ENCODE peak calls at places on chromosomes 7 and 10, in nine cellular contexts. D is GM12892, X is GM12891, E is stomach, R is SK-N-SH, P is GM23338, S is HCT116, N is breast epithelium, I is HL-60. Q is an unnamed sample.

GRCh38 chr10:95447733-95448132 is 113.4 kb downstream of the SORBS1 start:
- DNase-seq in D (no peak), X (no peak), E (no peak), R (no peak), P (no peak), S (no peak), N (no peak), I (no peak), Q (no peak)

GRCh38 chr7:92025260-92025659 is 84.6 kb downstream of the AKAP9 start:
- DNase-seq in D (no peak), X (no peak), E (no peak), R (no peak), P (no peak), S (no peak), N (no peak), I (no peak), Q (peak)

GRCh38 chr7:100949931-100950443 is 653 bp downstream of the MUC3A start:
- DNase-seq in D (no peak), X (no peak), E (no peak), R (no peak), P (no peak), S (no peak), N (no peak), I (no peak), Q (no peak)

GRCh38 chr7:157023589-157023905 is 13.1 kb upstream of the MNX1 start:
- DNase-seq in D (no peak), X (no peak), E (no peak), R (no peak), P (no peak), S (no peak), N (no peak), I (no peak), Q (no peak)

GRCh38 chr10:124657806-124658205 is 86.4 kb downstream of the FAM53B start:
- DNase-seq in D (no peak), X (no peak), E (no peak), R (no peak), P (no peak), S (no peak), N (peak), I (peak), Q (no peak)

GRCh38 chr10:73965890-73966768 is 31.8 kb upstream of the VCL start:
- DNase-seq in D (no peak), X (no peak), E (peak), R (no peak), P (peak), S (peak), N (peak), I (peak), Q (peak)

GRCh38 chr10:34956756-34957155 is 133.4 kb downstream of the CUL2 start:
- DNase-seq in D (no peak), X (no peak), E (no peak), R (no peak), P (no peak), S (no peak), N (no peak), I (no peak), Q (no peak)

GRCh38 chr10:86018735-86019058 is 347.9 kb downstream of the GRID1 start:
- DNase-seq in D (no peak), X (no peak), E (no peak), R (no peak), P (no peak), S (no peak), N (no peak), I (peak), Q (no peak)

GRCh38 chr7:95491634-95492314 is 6.0 kb downstream of the ASB4 start:
- DNase-seq in D (no peak), X (no peak), E (no peak), R (no peak), P (peak), S (peak), N (no peak), I (no peak), Q (no peak)

GRCh38 chr10:30637881-30638467 is 8.4 kb upstream of the LYZL2 start:
- DNase-seq in D (no peak), X (no peak), E (no peak), R (no peak), P (no peak), S (peak), N (no peak), I (no peak), Q (peak)

GRCh38 chr10:21399392-21400015 is 126.0 kb downstream of the SKIDA1 start:
- DNase-seq in D (no peak), X (no peak), E (no peak), R (no peak), P (no peak), S (no peak), N (no peak), I (no peak), Q (no peak)

GRCh38 chr10:116112232-116113231 is 160.5 kb downstream of the GFRA1 start:
- DNase-seq in D (no peak), X (no peak), E (no peak), R (no peak), P (no peak), S (no peak), N (no peak), I (no peak), Q (no peak)

GRCh38 chr7:6057316-6058128 is 26.3 kb downstream of the ANKRD61 start:
- DNase-seq in D (no peak), X (no peak), E (no peak), R (no peak), P (no peak), S (no peak), N (no peak), I (no peak), Q (no peak)

GRCh38 chr10:63628526-63629362 is 107.5 kb downstream of the REEP3 start:
- DNase-seq in D (no peak), X (no peak), E (peak), R (peak), P (peak), S (peak), N (peak), I (peak), Q (peak)

GRCh38 chr10:63629363-63630084 is 108.3 kb downstream of the REEP3 start:
- DNase-seq in D (peak), X (peak), E (peak), R (peak), P (peak), S (peak), N (peak), I (peak), Q (peak)

GRCh38 chr10:63627376-63627775 is 106.2 kb downstream of the REEP3 start:
- DNase-seq in D (no peak), X (no peak), E (no peak), R (no peak), P (no peak), S (peak), N (no peak), I (no peak), Q (no peak)

GRCh38 chr10:63630085-63630927 is 109.1 kb downstream of the REEP3 start:
- DNase-seq in D (peak), X (peak), E (peak), R (peak), P (peak), S (peak), N (peak), I (peak), Q (peak)

GRCh38 chr10:63627881-63628296 is 106.7 kb downstream of the REEP3 start:
- DNase-seq in D (no peak), X (no peak), E (no peak), R (no peak), P (no peak), S (no peak), N (no peak), I (peak), Q (no peak)
- TF ChIP-seq POLR2AphosphoS5 in D (no peak), X (no peak), E (no peak), R (no peak), P (no peak), S (no peak), N (no peak), I (no peak), Q (no peak)

DNA sequence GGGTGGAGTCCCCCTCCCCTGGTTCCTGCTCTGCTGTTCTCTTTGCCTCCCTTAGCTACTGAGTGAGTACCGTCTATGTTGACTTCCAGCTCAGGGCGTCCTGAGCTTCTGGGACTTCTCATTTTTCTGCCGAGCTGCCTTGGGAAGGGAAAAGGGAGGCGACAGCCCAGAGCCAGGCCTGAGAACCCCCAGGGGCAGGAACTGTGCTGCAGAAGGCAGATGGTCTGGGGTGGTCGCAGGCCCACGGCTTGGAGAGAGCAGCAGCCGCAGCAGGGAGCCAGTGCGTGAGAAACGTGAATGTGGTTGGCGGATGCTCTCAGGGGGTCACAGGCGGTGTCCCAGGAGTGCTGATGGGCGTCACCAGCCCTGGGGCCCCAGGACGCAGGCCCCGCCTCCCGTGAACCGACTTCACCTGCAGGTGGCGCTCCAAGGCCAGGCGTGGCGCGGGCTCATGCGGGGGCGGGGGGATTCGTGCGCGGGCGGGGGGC is 9.2 kb upstream of the PWWP2B start:
- DNase-seq in D (peak), X (peak), E (peak), R (peak), P (peak), S (no peak), N (no peak), I (peak), Q (no peak)
- TF ChIP-seq POLR2AphosphoS5 in D (no peak), X (no peak), E (peak), R (no peak), P (peak), S (no peak), N (no peak), I (no peak), Q (no peak)

GRCh38 chr10:63718453-63718852 is 197.3 kb downstream of the REEP3 start:
- DNase-seq in D (no peak), X (no peak), E (no peak), R (no peak), P (no peak), S (no peak), N (no peak), I (no peak), Q (no peak)

GRCh38 chr10:63720689-63721088 is 199.5 kb downstream of the REEP3 start:
- DNase-seq in D (no peak), X (no peak), E (no peak), R (no peak), P (no peak), S (no peak), N (no peak), I (no peak), Q (no peak)

GRCh38 chr10:63719174-63719856 is 198.1 kb downstream of the REEP3 start:
- DNase-seq in D (no peak), X (no peak), E (no peak), R (no peak), P (no peak), S (no peak), N (no peak), I (no peak), Q (no peak)

GRCh38 chr10:63718006-63718405 is 196.8 kb downstream of the REEP3 start:
- DNase-seq in D (no peak), X (no peak), E (no peak), R (no peak), P (no peak), S (no peak), N (peak), I (no peak), Q (no peak)

GRCh38 chr10:63720072-63720537 is 198.9 kb downstream of the REEP3 start:
- DNase-seq in D (no peak), X (no peak), E (peak), R (peak), P (peak), S (peak), N (peak), I (peak), Q (no peak)
- TF ChIP-seq POLR2AphosphoS5 in D (no peak), X (no peak), E (peak), R (no peak), P (no peak), S (no peak), N (peak), I (no peak), Q (no peak)

GRCh38 chr7:38368191-38368605 is 94.8 kb upstream of the TARP start:
- DNase-seq in D (no peak), X (peak), E (peak), R (peak), P (peak), S (peak), N (no peak), I (peak), Q (peak)
- TF ChIP-seq POLR2AphosphoS5 in D (no peak), X (no peak), E (no peak), R (no peak), P (no peak), S (no peak), N (no peak), I (no peak), Q (no peak)

GRCh38 chr10:114246679-114247305 is 7.7 kb downstream of the VWA2 start:
- DNase-seq in D (no peak), X (no peak), E (peak), R (no peak), P (no peak), S (no peak), N (peak), I (no peak), Q (no peak)
- TF ChIP-seq POLR2AphosphoS5 in D (no peak), X (no peak), E (peak), R (no peak), P (no peak), S (no peak), N (peak), I (no peak), Q (no peak)

GRCh38 chr10:80465839-80466590 is 11.9 kb downstream of the TSPAN14 start:
- DNase-seq in D (no peak), X (no peak), E (no peak), R (no peak), P (no peak), S (no peak), N (no peak), I (no peak), Q (no peak)
- TF ChIP-seq POLR2AphosphoS5 in D (no peak), X (no peak), E (no peak), R (no peak), P (no peak), S (no peak), N (no peak), I (no peak), Q (no peak)

GRCh38 chr7:1725199-1725701 is 55.2 kb downstream of the ELFN1 start:
- DNase-seq in D (no peak), X (no peak), E (peak), R (no peak), P (peak), S (no peak), N (no peak), I (no peak), Q (no peak)
- TF ChIP-seq POLR2AphosphoS5 in D (no peak), X (no peak), E (no peak), R (no peak), P (no peak), S (no peak), N (no peak), I (no peak), Q (no peak)

GRCh38 chr7:130901209-130901783 is 167.3 kb upstream of the KLF14 start:
- DNase-seq in D (no peak), X (no peak), E (peak), R (no peak), P (no peak), S (peak), N (peak), I (no peak), Q (peak)
- TF ChIP-seq POLR2AphosphoS5 in D (no peak), X (peak), E (peak), R (no peak), P (no peak), S (peak), N (no peak), I (no peak), Q (peak)